ENCODE peak calls at places on chromosomes 12 and 14, in four cellular contexts. K is NCI-H2029 treated with DMSO at 0.1 percent for 48 hours, I is neuronal stem cell, O is EL. R is an unnamed sample.

GRCh38 chr12:70774055-70774454 is 136.8 kb upstream of the PTPRB start:
- DNase-seq in K (no peak), I (no peak), O (no peak), R (no peak)

GRCh38 chr12:88184196-88184595 is 42.1 kb downstream of the TMTC3 start:
- DNase-seq in K (no peak), I (no peak), O (no peak), R (no peak)

GRCh38 chr12:64670856-64671639 is 60.8 kb downstream of the RASSF3 start:
- DNase-seq in K (no peak), I (no peak), O (peak), R (peak)

GRCh38 chr14:105947599-105947998 is 421.2 kb downstream of the TMEM121 start:
- DNase-seq in K (no peak), I (no peak), O (no peak), R (no peak)

GRCh38 chr12:54390668-54391551 is 6.4 kb upstream of the ZNF385A start:
- DNase-seq in K (no peak), I (no peak), O (no peak), R (no peak)

GRCh38 chr14:61575751-61576150 is 119.6 kb upstream of the HIF1A start:
- DNase-seq in K (no peak), I (no peak), O (peak), R (no peak)

GRCh38 chr12:52043386-52044212 is 7.6 kb upstream of the NR4A1 start:
- DNase-seq in K (no peak), I (no peak), O (no peak), R (no peak)

GRCh38 chr12:92696240-92696639 is 6.5 kb upstream of the PLEKHG7 start:
- DNase-seq in K (no peak), I (no peak), O (peak), R (peak)

GRCh38 chr14:53103941-53104340 is 49.2 kb downstream of the DDHD1 start:
- DNase-seq in K (no peak), I (no peak), O (no peak), R (no peak)

GRCh38 chr12:1639538-1639937 is 10.5 kb downstream of the WNT5B start:
- DNase-seq in K (no peak), I (no peak), O (no peak), R (no peak)

GRCh38 chr14:23300687-23301223 is 1.9 kb downstream of the PPP1R3E start:
- DNase-seq in K (no peak), I (no peak), O (peak), R (peak)

GRCh38 chr12:105992849-105993740 is 145.7 kb downstream of the NUAK1 start:
- DNase-seq in K (no peak), I (no peak), O (no peak), R (no peak)

GRCh38 chr14:91088585-91088984 is 25.3 kb upstream of the DGLUCY start:
- DNase-seq in K (no peak), I (no peak), O (no peak), R (peak)

GRCh38 chr12:110916295-110916875 is 4.0 kb downstream of the MYL2 start:
- DNase-seq in K (no peak), I (no peak), O (peak), R (no peak)

GRCh38 chr14:64209428-64210165 is 84.6 kb downstream of the ESR2 start:
- DNase-seq in K (no peak), I (no peak), O (no peak), R (peak)

GRCh38 chr12:27899151-27899661 is 73.3 kb downstream of the PTHLH start:
- DNase-seq in K (no peak), I (no peak), O (peak), R (no peak)

GRCh38 chr14:72563676-72564075 is 330.2 kb downstream of the DPF3 start:
- DNase-seq in K (no peak), I (no peak), O (no peak), R (no peak)

GRCh38 chr14:24246765-24247212 is 4.4 kb upstream of the TINF2 start:
- DNase-seq in K (no peak), I (no peak), O (peak), R (no peak)

GRCh38 chr14:55609681-55610080 is 29.7 kb downstream of the KTN1 start:
- DNase-seq in K (no peak), I (peak), O (peak), R (no peak)

GRCh38 chr12:13112968-13113367 is 9.5 kb upstream of the GSG1 start:
- DNase-seq in K (no peak), I (no peak), O (no peak), R (no peak)